ENCODE peak calls at places on chromosomes 13 and 19, in six cellular contexts. One of them, this sample, is unnamed.

GRCh38 chr13:39631307-39631706 is 24.2 kb upstream of the COG6 start:
- DNase-seq in ascending aorta: no peak
- DNase-seq in esophagus squamous epithelium: no peak
- DNase-seq in psoas muscle: no peak
- DNase-seq in fibroblast of lung: no peak
- DNase-seq in GM23248: no peak
- DNase-seq in this sample: no peak

GRCh38 chr19:30222428-30222873 is 149.7 kb upstream of the ZNF536 start:
- DNase-seq in ascending aorta: no peak
- DNase-seq in GM23248: peak; percentile 30
- DNase-seq in esophagus squamous epithelium: no peak
- DNase-seq in psoas muscle: no peak
- DNase-seq in fibroblast of lung: no peak
- DNase-seq in this sample: no peak

GRCh38 chr13:48585456-48585840 is 52.6 kb upstream of the RCBTB2 start:
- DNase-seq in esophagus squamous epithelium: no peak
- DNase-seq in ascending aorta: no peak
- DNase-seq in fibroblast of lung: peak; percentile 50
- DNase-seq in psoas muscle: no peak
- DNase-seq in GM23248: peak; percentile 35
- DNase-seq in this sample: no peak

GRCh38 chr13:46355906-46356305 is 31.1 kb downstream of the RUBCNL start:
- DNase-seq in GM23248: no peak
- DNase-seq in fibroblast of lung: no peak
- DNase-seq in ascending aorta: no peak
- DNase-seq in psoas muscle: no peak
- DNase-seq in esophagus squamous epithelium: no peak
- DNase-seq in this sample: no peak

GRCh38 chr19:30313353-30313750 is 58.8 kb upstream of the ZNF536 start:
- DNase-seq in ascending aorta: no peak
- DNase-seq in fibroblast of lung: no peak
- DNase-seq in GM23248: no peak
- DNase-seq in psoas muscle: no peak
- DNase-seq in esophagus squamous epithelium: no peak
- DNase-seq in this sample: no peak

GRCh38 chr19:38978315-38978689 is 2.8 kb upstream of the FBXO17 start:
- DNase-seq in psoas muscle: no peak
- DNase-seq in esophagus squamous epithelium: no peak
- DNase-seq in fibroblast of lung: no peak
- DNase-seq in GM23248: no peak
- DNase-seq in ascending aorta: no peak
- DNase-seq in this sample: no peak

GRCh38 chr13:75426421-75426820 is 55.5 kb downstream of the TBC1D4 start:
- DNase-seq in GM23248: no peak
- DNase-seq in fibroblast of lung: no peak
- DNase-seq in esophagus squamous epithelium: no peak
- DNase-seq in ascending aorta: no peak
- DNase-seq in psoas muscle: no peak
- DNase-seq in this sample: no peak

GRCh38 chr13:65460136-65460535 is 1770.0 kb downstream of the PCDH9 start:
- DNase-seq in ascending aorta: no peak
- DNase-seq in psoas muscle: no peak
- DNase-seq in GM23248: no peak
- DNase-seq in fibroblast of lung: peak; percentile 75
- DNase-seq in esophagus squamous epithelium: no peak
- DNase-seq in this sample: no peak

GRCh38 chr13:94079876-94080275 is 399.6 kb downstream of the DCT start:
- DNase-seq in GM23248: peak; percentile 55
- DNase-seq in ascending aorta: no peak
- DNase-seq in esophagus squamous epithelium: no peak
- DNase-seq in fibroblast of lung: peak; percentile 69
- DNase-seq in psoas muscle: no peak
- DNase-seq in this sample: no peak

GRCh38 chr19:5321851-5322681 is 18.5 kb downstream of the PTPRS start:
- DNase-seq in esophagus squamous epithelium: no peak
- DNase-seq in psoas muscle: no peak
- DNase-seq in ascending aorta: no peak
- DNase-seq in fibroblast of lung: no peak
- DNase-seq in GM23248: no peak
- DNase-seq in this sample: no peak

GRCh38 chr19:6719540-6719861 is 949 bp downstream of the C3 start:
- DNase-seq in esophagus squamous epithelium: no peak
- DNase-seq in fibroblast of lung: no peak
- DNase-seq in GM23248: no peak
- DNase-seq in ascending aorta: no peak
- DNase-seq in psoas muscle: no peak
- DNase-seq in this sample: no peak

GRCh38 chr19:49343127-49343526 is 7.9 kb downstream of the CD37 start:
- DNase-seq in esophagus squamous epithelium: no peak
- DNase-seq in GM23248: no peak
- DNase-seq in ascending aorta: no peak
- DNase-seq in fibroblast of lung: no peak
- DNase-seq in psoas muscle: no peak
- DNase-seq in this sample: no peak

GRCh38 chr19:55492362-55492944 is 4.2 kb downstream of the SSC5D start:
- DNase-seq in psoas muscle: no peak
- DNase-seq in fibroblast of lung: no peak
- DNase-seq in GM23248: no peak
- DNase-seq in esophagus squamous epithelium: no peak
- DNase-seq in ascending aorta: no peak
- DNase-seq in this sample: no peak

GRCh38 chr13:56755181-56755580 is 385.5 kb upstream of the PRR20A start:
- DNase-seq in psoas muscle: no peak
- DNase-seq in fibroblast of lung: no peak
- DNase-seq in esophagus squamous epithelium: no peak
- DNase-seq in GM23248: no peak
- DNase-seq in ascending aorta: no peak
- DNase-seq in this sample: no peak

GRCh38 chr13:31469377-31469776 is 269.6 kb downstream of the B3GLCT start:
- DNase-seq in ascending aorta: no peak
- DNase-seq in GM23248: no peak
- DNase-seq in esophagus squamous epithelium: no peak
- DNase-seq in fibroblast of lung: no peak
- DNase-seq in psoas muscle: no peak
- DNase-seq in this sample: no peak

GRCh38 chr13:110380359-110381028 is 73.4 kb downstream of the COL4A2 start:
- DNase-seq in GM23248: peak; percentile 77
- DNase-seq in esophagus squamous epithelium: no peak
- DNase-seq in fibroblast of lung: peak; percentile 91
- DNase-seq in psoas muscle: no peak
- DNase-seq in ascending aorta: no peak
- DNase-seq in this sample: no peak

GRCh38 chr13:109381546-109382180 is 404.7 kb downstream of the IRS2 start:
- DNase-seq in ascending aorta: no peak
- DNase-seq in fibroblast of lung: peak; percentile 32
- DNase-seq in psoas muscle: no peak
- DNase-seq in esophagus squamous epithelium: no peak
- DNase-seq in GM23248: peak; percentile 76
- DNase-seq in this sample: no peak

GRCh38 chr13:50894504-50894903 is 15.1 kb upstream of the RNASEH2B start:
- DNase-seq in GM23248: no peak
- DNase-seq in esophagus squamous epithelium: no peak
- DNase-seq in psoas muscle: no peak
- DNase-seq in ascending aorta: no peak
- DNase-seq in fibroblast of lung: no peak
- DNase-seq in this sample: no peak

GRCh38 chr13:33263976-33264619 is 21.5 kb downstream of the STARD13 start:
- DNase-seq in esophagus squamous epithelium: no peak
- DNase-seq in ascending aorta: no peak
- DNase-seq in fibroblast of lung: no peak
- DNase-seq in GM23248: peak; percentile 31
- DNase-seq in psoas muscle: no peak
- DNase-seq in this sample: no peak

GRCh38 chr13:80239571-80240255 is 101.2 kb downstream of the SPRY2 start:
- DNase-seq in esophagus squamous epithelium: no peak
- DNase-seq in GM23248: no peak
- DNase-seq in psoas muscle: no peak
- DNase-seq in fibroblast of lung: no peak
- DNase-seq in ascending aorta: no peak
- DNase-seq in this sample: no peak

GRCh38 chr13:44661936-44662335 is 85.8 kb upstream of the TSC22D1 start:
- DNase-seq in ascending aorta: no peak
- DNase-seq in esophagus squamous epithelium: no peak
- DNase-seq in fibroblast of lung: no peak
- DNase-seq in GM23248: no peak
- DNase-seq in psoas muscle: no peak
- DNase-seq in this sample: no peak

GRCh38 chr13:51330741-51331140 is 8.8 kb upstream of the SERPINE3 start:
- DNase-seq in esophagus squamous epithelium: no peak
- DNase-seq in fibroblast of lung: no peak
- DNase-seq in GM23248: peak; percentile 59
- DNase-seq in ascending aorta: no peak
- DNase-seq in psoas muscle: no peak
- DNase-seq in this sample: no peak

GRCh38 chr19:518292-519231 is 11.3 kb downstream of the TPGS1 start:
- DNase-seq in ascending aorta: no peak
- DNase-seq in psoas muscle: peak; percentile 48
- DNase-seq in esophagus squamous epithelium: no peak
- DNase-seq in fibroblast of lung: peak; percentile 94
- DNase-seq in GM23248: no peak
- DNase-seq in this sample: no peak

GRCh38 chr19:519449-519865 is 12.1 kb upstream of the CDC34 start:
- DNase-seq in psoas muscle: peak; percentile 50
- DNase-seq in ascending aorta: no peak
- DNase-seq in esophagus squamous epithelium: no peak
- DNase-seq in GM23248: no peak
- DNase-seq in fibroblast of lung: no peak
- DNase-seq in this sample: no peak

GRCh38 chr19:514166-514663 is 6.9 kb downstream of the TPGS1 start:
- DNase-seq in GM23248: no peak
- DNase-seq in fibroblast of lung: no peak
- DNase-seq in ascending aorta: no peak
- DNase-seq in esophagus squamous epithelium: no peak
- DNase-seq in psoas muscle: no peak
- DNase-seq in this sample: no peak

GRCh38 chr19:517721-518136 is 10.4 kb downstream of the TPGS1 start:
- DNase-seq in ascending aorta: no peak
- DNase-seq in GM23248: no peak
- DNase-seq in psoas muscle: peak; percentile 49
- DNase-seq in fibroblast of lung: no peak
- DNase-seq in esophagus squamous epithelium: no peak
- DNase-seq in this sample: no peak

DNA sequence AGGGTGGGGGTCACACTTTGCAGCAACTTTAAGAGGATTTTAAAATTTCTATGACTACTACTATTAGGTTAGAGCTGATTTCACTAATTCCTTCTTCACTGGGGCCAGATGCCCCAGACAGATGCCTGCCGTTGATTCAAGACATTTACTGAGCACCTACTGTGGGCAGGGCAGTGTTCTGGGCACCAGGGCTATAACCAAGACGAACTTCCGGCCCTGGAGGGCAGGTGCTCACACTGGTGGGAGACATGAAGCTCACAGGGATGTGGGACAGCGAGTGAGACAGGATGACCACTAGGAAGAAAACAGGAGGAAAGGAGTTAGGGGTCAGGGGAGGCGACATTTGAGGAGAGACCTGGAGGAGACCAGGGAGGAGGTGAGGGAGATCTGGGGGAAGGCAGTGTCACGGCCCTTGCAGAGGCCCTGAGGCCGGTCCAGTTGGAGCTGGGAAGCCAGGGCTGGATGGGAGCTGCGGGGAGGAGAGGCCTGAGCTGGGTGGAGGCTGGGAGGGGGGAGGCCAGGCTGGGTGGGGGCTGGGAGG is 9.7 kb downstream of the TPGS1 start:
- DNase-seq in GM23248: no peak
- DNase-seq in esophagus squamous epithelium: no peak
- DNase-seq in psoas muscle: no peak
- DNase-seq in fibroblast of lung: no peak
- DNase-seq in ascending aorta: no peak
- DNase-seq in this sample: no peak
- H3K27ac ChIP-seq in GM23248: no peak overlapping the region
- H3K27ac ChIP-seq in esophagus squamous epithelium: no peak overlapping the region
- H3K27ac ChIP-seq in psoas muscle: no peak overlapping the region
- H3K27ac ChIP-seq in fibroblast of lung: no peak overlapping the region
- H3K27ac ChIP-seq in ascending aorta: no peak overlapping the region
- H3K27ac ChIP-seq in this sample: no peak overlapping the region

DNA sequence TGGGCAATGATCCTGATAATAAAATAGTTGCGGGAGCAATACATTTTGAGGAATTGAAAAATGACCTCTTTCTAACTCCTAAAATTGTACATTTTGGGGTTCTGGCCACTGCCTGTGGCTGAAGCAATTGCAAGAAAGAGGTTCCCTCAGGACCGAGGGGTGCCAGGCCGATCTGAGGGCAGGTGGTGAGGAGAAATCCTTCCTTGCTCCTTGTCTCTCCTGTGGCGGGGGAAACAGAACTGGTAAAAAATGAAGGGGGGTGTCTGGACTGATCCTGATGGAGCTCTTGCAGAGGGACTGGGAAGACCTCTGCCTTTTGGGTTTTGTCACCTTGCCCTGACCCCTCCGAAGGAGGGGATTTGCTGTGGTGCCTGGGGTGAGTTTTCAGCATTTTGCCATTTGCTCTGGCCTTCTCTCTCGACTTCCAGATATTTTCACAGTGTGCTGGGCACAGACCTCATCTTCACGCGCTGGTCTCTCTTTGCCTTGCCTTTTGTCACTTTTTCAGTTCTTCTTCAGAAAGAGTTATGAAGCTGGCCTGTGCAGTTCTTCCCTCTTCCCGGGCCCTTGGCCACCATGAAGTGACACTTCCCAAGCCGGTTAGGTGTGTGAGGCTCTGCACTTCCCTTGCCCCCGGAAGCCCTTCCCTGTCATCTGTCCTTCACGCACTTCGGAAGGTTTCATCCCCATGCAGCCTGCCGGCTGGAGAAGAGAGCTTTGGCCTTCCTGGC is 22.2 kb downstream of the NFIX start:
- DNase-seq in GM23248: peak; percentile 58
- DNase-seq in ascending aorta: no peak
- DNase-seq in psoas muscle: no peak
- DNase-seq in fibroblast of lung: peak; percentile 16
- DNase-seq in esophagus squamous epithelium: no peak
- DNase-seq in this sample: no peak
- H3K27ac ChIP-seq in GM23248: peak overlapping the region; percentile 99
- H3K27ac ChIP-seq in ascending aorta: peak overlapping the region; percentile 95
- H3K27ac ChIP-seq in psoas muscle: peak overlapping the region; percentile 99
- H3K27ac ChIP-seq in fibroblast of lung: peak overlapping the region; percentile 86
- H3K27ac ChIP-seq in esophagus squamous epithelium: peak overlapping the region; percentile 92
- H3K27ac ChIP-seq in this sample: peak overlapping the region; percentile 99

GRCh38 chr13:34942732-34943674 is 933 bp downstream of the NBEA start:
- DNase-seq in ascending aorta: no peak
- DNase-seq in fibroblast of lung: no peak
- DNase-seq in psoas muscle: peak; percentile 54
- DNase-seq in esophagus squamous epithelium: no peak
- DNase-seq in GM23248: peak; percentile 36
- DNase-seq in this sample: no peak
- H3K27ac ChIP-seq in ascending aorta: no peak overlapping the region
- H3K27ac ChIP-seq in fibroblast of lung: no peak overlapping the region
- H3K27ac ChIP-seq in psoas muscle: peak overlapping the region; percentile 77
- H3K27ac ChIP-seq in esophagus squamous epithelium: peak overlapping the region; percentile 50
- H3K27ac ChIP-seq in GM23248: no peak overlapping the region
- H3K27ac ChIP-seq in this sample: no peak overlapping the region

DNA sequence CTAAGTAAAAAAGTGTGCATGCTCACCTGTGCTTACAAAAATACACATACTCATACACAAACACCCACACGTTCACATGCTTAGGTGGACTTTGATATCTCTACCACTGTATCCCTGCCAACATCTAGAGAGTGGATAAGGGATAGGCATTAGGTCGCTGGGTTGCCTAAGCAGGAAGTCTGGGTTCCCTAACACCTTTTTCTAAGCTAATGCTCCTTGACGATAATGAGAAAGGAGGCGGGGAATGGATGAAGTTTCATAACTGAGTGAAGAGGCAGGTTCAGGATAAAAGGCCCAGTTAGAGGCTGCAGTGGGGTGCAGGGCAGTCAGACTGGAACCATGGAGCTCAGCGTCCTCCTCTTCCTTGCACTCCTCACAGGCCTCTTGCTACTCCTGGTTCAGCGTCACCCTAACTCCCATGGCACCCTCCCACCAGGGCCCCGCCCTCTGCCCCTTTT is 41.9 kb upstream of the CYP2A7 start:
- DNase-seq in esophagus squamous epithelium: no peak
- DNase-seq in ascending aorta: no peak
- DNase-seq in psoas muscle: no peak
- DNase-seq in fibroblast of lung: no peak
- DNase-seq in GM23248: no peak
- DNase-seq in this sample: no peak
- H3K27ac ChIP-seq in esophagus squamous epithelium: no peak overlapping the region
- H3K27ac ChIP-seq in ascending aorta: no peak overlapping the region
- H3K27ac ChIP-seq in psoas muscle: no peak overlapping the region
- H3K27ac ChIP-seq in fibroblast of lung: no peak overlapping the region
- H3K27ac ChIP-seq in GM23248: no peak overlapping the region
- H3K27ac ChIP-seq in this sample: no peak overlapping the region